ENCODE peak calls at places on chromosomes 16 and 17, in eight cellular contexts. P is stimulated activated CD8-positive, alpha-beta memory T cell treated with anti-CD3 and anti-CD28 coated beads, Interleukin-12 subunit alpha, Interleukin-12 subunit beta, amount 100 ng/mL, for 1 hour; R is amniotic stem cell; E is breast epithelium; G is fibroblast of pulmonary artery; W is activated naive CD4-positive, alpha-beta T cell treated with Interleukin-2 at 50 U/mL for 16 hours; M is ureter; D is left cardiac atrium. V is an unnamed sample.

GRCh38 chr17:78252111-78252634 is 20.7 kb downstream of the TMEM235 start:
- DNase-seq in P (peak; percentile 33), D (peak; percentile 40), E (no peak), R (no peak), G (no peak), W (peak; percentile 48), M (no peak), V (peak; percentile 62)

GRCh38 chr16:50269769-50270509 is 3.6 kb downstream of the ADCY7 start:
- DNase-seq in P (no peak), W (no peak), E (no peak), D (no peak), R (no peak), G (no peak), M (no peak), V (peak; percentile 28)

GRCh38 chr16:88365244-88365865 is 17.4 kb upstream of the ZNF469 start:
- DNase-seq in M (no peak), E (no peak), P (no peak), G (no peak), D (no peak), R (no peak), W (no peak), V (no peak)

GRCh38 chr17:494601-495195 is 142.1 kb upstream of the RPH3AL start:
- DNase-seq in D (no peak), M (no peak), R (no peak), W (no peak), E (no peak), P (no peak), G (no peak), V (no peak)

GRCh38 chr17:9256944-9257629 is 235.8 kb downstream of the NTN1 start:
- DNase-seq in G (no peak), P (no peak), M (no peak), D (no peak), E (no peak), W (no peak), R (no peak), V (no peak)

GRCh38 chr17:18263885-18264682 is 3.6 kb downstream of the MIEF2 start:
- DNase-seq in R (no peak), P (no peak), D (no peak), G (no peak), M (no peak), E (no peak), W (no peak), V (no peak)

GRCh38 chr16:55643161-55643970 is 12.4 kb upstream of the SLC6A2 start:
- DNase-seq in R (no peak), W (no peak), E (no peak), G (peak; percentile 39), D (no peak), P (no peak), M (no peak), V (no peak)

GRCh38 chr17:32264823-32265191 is 825 bp upstream of the RHBDL3 start:
- DNase-seq in E (no peak), R (no peak), P (no peak), G (no peak), D (no peak), W (no peak), M (no peak), V (no peak)

GRCh38 chr16:86495756-86496261 is 14.5 kb upstream of the FOXF1 start:
- DNase-seq in W (no peak), P (no peak), E (no peak), G (no peak), R (no peak), M (no peak), D (no peak), V (no peak)

GRCh38 chr16:87324411-87325275 is 7.5 kb upstream of the C16orf95 start:
- DNase-seq in W (peak; percentile 46), D (no peak), G (peak; percentile 36), M (no peak), R (no peak), E (no peak), P (peak; percentile 26), V (peak; percentile 58)

GRCh38 chr16:57186630-57187507 is 740 bp downstream of the RSPRY1 start:
- DNase-seq in R (no peak), W (peak; percentile 21), G (no peak), E (no peak), M (no peak), D (no peak), P (no peak), V (peak; percentile 47)

GRCh38 chr16:26569793-26570192 is 496.9 kb upstream of the C16orf82 start:
- DNase-seq in D (no peak), G (no peak), M (no peak), P (no peak), R (no peak), W (no peak), E (no peak), V (no peak)

GRCh38 chr17:80969030-80969673 is 22.5 kb upstream of the CHMP6 start:
- DNase-seq in R (no peak), P (no peak), D (no peak), M (no peak), E (no peak), G (no peak), W (no peak), V (no peak)

GRCh38 chr17:18093616-18094408 is 6.1 kb downstream of the DRG2 start:
- DNase-seq in P (no peak), D (peak; percentile 73), G (peak; percentile 87), W (no peak), M (no peak), R (peak; percentile 2), E (no peak), V (no peak)

GRCh38 chr16:54489225-54489781 is 202.7 kb upstream of the IRX3 start:
- DNase-seq in D (no peak), M (no peak), P (no peak), E (no peak), W (no peak), R (no peak), G (peak; percentile 34), V (no peak)

GRCh38 chr16:46736695-46737094 is 11.4 kb downstream of the MYLK3 start:
- DNase-seq in W (no peak), R (no peak), P (no peak), E (no peak), D (no peak), M (no peak), G (peak; percentile 28), V (no peak)

GRCh38 chr16:88453621-88454314 is 688 bp downstream of the ZFPM1 start:
- DNase-seq in G (no peak), R (no peak), M (no peak), D (no peak), E (no peak), P (no peak), W (peak; percentile 39), V (peak; percentile 61)

GRCh38 chr16:57530531-57531252 is 5.7 kb downstream of the CCDC102A start:
- DNase-seq in D (peak; percentile 15), G (no peak), P (no peak), W (no peak), E (peak; percentile 33), R (no peak), M (no peak), V (peak; percentile 37)

GRCh38 chr16:89009343-89010209 is 32.6 kb upstream of the CBFA2T3 start:
- DNase-seq in R (no peak), E (no peak), P (no peak), M (no peak), W (peak; percentile 17), G (peak; percentile 34), D (peak; percentile 24), V (no peak)